ENCODE peak calls at places on chromosomes 4 and X, in eight cellular contexts. Z is A549, G is K562, H is body of pancreas, M is left lung, E is heart left ventricle, X is foreskin keratinocyte, S is lung. D is an unnamed sample.

GRCh38 chrX:110881971-110882370 is 86.4 kb upstream of the CHRDL1 start:
- ATAC-seq in M (no peak), E (no peak), G (no peak), Z (no peak), H (no peak), X (no peak), S (no peak), D (no peak)

GRCh38 chr4:70765368-70765767 is 43.6 kb downstream of the RUFY3 start:
- ATAC-seq in S (no peak), E (no peak), M (no peak), G (no peak), H (no peak), Z (no peak), X (no peak), D (no peak)

GRCh38 chr4:2906218-2906617 is 57.0 kb downstream of the NOP14 start:
- ATAC-seq in G (no peak), X (no peak), Z (no peak), H (no peak), E (no peak), M (no peak), S (no peak), D (no peak)

GRCh38 chr4:145387079-145387478 is 94.6 kb upstream of the SMAD1 start:
- ATAC-seq in M (peak), G (no peak), E (no peak), X (no peak), H (peak), S (no peak), Z (no peak), D (no peak)

GRCh38 chrX:72026341-72027023 is 105.2 kb downstream of the RTL5 start:
- ATAC-seq in X (no peak), H (no peak), M (no peak), G (no peak), E (no peak), Z (no peak), S (no peak), D (no peak)

GRCh38 chr4:2793920-2794706 is 1.2 kb downstream of the SH3BP2 start:
- ATAC-seq in H (peak), Z (peak), G (peak), S (no peak), E (peak), X (no peak), M (peak), D (peak)

GRCh38 chr4:81084624-81085023 is 54.1 kb downstream of the BMP3 start:
- ATAC-seq in X (no peak), S (no peak), E (no peak), H (no peak), G (no peak), Z (no peak), M (no peak), D (peak)

GRCh38 chr4:183860110-183860509 is 45.0 kb upstream of the STOX2 start:
- ATAC-seq in X (no peak), E (peak), M (no peak), Z (no peak), S (no peak), G (no peak), H (no peak), D (no peak)

GRCh38 chr4:22713841-22714240 is 21.1 kb downstream of the GBA3 start:
- ATAC-seq in G (no peak), Z (no peak), H (peak), M (no peak), S (no peak), X (no peak), E (no peak), D (no peak)

GRCh38 chr4:83171640-83172039 is 57.1 kb upstream of the PLAC8 start:
- ATAC-seq in M (peak), S (no peak), X (no peak), H (no peak), Z (no peak), G (no peak), E (no peak), D (no peak)

GRCh38 chrX:154751121-154751668 is 318 bp upstream of the GAB3 start:
- ATAC-seq in H (peak), E (peak), Z (no peak), G (peak), M (peak), S (no peak), X (no peak), D (no peak)

GRCh38 chrX:1334854-1335253 is 1.7 kb upstream of the IL3RA start:
- ATAC-seq in H (no peak), G (no peak), X (no peak), Z (peak), E (peak), M (no peak), S (no peak), D (no peak)

GRCh38 chrX:68146054-68146453 is 287.2 kb downstream of the OPHN1 start:
- ATAC-seq in X (peak), G (peak), H (no peak), S (no peak), M (peak), Z (peak), E (peak), D (no peak)

GRCh38 chr4:153593166-153593565 is 90.9 kb upstream of the TLR2 start:
- ATAC-seq in G (no peak), X (no peak), S (no peak), M (no peak), Z (no peak), E (peak), H (no peak), D (no peak)

GRCh38 chrX:10042055-10042454 is 74.9 kb downstream of the CLDN34 start:
- ATAC-seq in G (no peak), Z (no peak), E (no peak), S (no peak), H (no peak), X (no peak), M (no peak), D (no peak)

GRCh38 chrX:3962511-3963350 is 249.3 kb upstream of the PRKX start:
- ATAC-seq in Z (peak), S (peak), X (no peak), H (peak), G (peak), M (peak), E (no peak), D (no peak)

GRCh38 chrX:30971761-30972603 is 82.9 kb upstream of the TAB3 start:
- ATAC-seq in X (peak), H (peak), G (peak), M (peak), E (peak), Z (peak), S (peak), D (peak)

GRCh38 chr4:164945146-164945545 is 32.3 kb downstream of the TRIM61 start:
- ATAC-seq in H (no peak), G (no peak), Z (no peak), E (no peak), S (no peak), X (no peak), M (no peak), D (no peak)

GRCh38 chr4:139902328-139903217 is 237.0 kb downstream of the MGST2 start:
- ATAC-seq in H (no peak), X (no peak), Z (no peak), E (no peak), G (no peak), M (peak), S (no peak), D (peak)
- H3K27ac ChIP-seq in H (no peak), X (peak), Z (no peak), E (no peak), G (no peak), M (peak), S (peak), D (peak)

GRCh38 chr4:6371827-6372226 is 100.6 kb downstream of the PPP2R2C start:
- ATAC-seq in S (no peak), H (no peak), E (no peak), X (no peak), G (no peak), M (no peak), Z (no peak), D (no peak)
- TF ChIP-seq CTCF in S (no peak), H (no peak), E (no peak), X (no peak), G (no peak), M (no peak), Z (no peak), D (no peak)

DNA sequence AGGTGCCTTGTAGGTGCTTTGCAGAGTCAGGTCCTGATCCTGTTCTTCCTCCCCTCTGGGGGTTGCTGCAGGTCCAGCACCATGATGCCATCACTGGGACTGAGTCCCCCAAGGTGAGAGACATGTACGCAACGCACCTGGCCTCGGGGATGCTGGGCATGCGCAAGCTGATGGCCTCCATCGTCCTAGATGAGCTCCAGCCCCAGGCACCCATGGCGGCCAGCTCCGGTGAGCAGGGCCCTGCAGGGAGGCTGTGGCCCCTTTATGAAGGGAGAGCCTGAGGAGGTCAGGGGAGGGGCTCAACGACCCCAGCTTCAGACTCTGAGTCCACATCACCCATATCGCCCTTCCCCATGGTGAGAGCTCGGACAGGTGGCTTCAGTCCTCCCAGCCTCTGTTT is 23.1 kb downstream of the MAN2B2 start:
- ATAC-seq in G (no peak), H (no peak), S (no peak), X (no peak), Z (no peak), M (no peak), E (no peak), D (no peak)
- H3K27ac ChIP-seq in G (no peak), H (no peak), S (no peak), X (no peak), Z (no peak), M (no peak), E (no peak), D (no peak)

DNA sequence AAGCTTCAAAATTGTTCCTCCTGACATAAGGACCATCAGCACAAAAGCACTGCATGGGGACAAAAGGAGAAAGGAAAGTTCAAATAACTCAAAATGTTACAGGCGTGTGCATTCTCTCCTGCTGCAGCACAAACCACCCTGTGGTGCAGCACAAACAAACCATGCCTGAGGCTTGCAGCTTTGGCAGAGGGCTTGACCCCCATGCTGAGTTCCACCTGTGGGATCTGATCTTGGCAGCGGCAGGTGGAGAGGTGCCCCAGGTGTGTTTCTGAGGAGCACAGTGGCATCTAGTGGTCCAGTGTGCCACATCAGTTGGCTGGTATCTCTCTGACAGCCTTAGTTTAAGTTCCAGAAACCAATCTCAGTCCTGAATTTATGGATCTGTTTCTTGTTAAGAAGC is 164.6 kb downstream of the SOWAHB start:
- ATAC-seq in S (no peak), M (no peak), E (no peak), Z (peak), H (no peak), G (no peak), X (peak), D (no peak)
- TF ChIP-seq CTCF in S (no peak), M (no peak), E (no peak), Z (peak), H (peak), G (no peak), X (no peak), D (no peak)